ENCODE peak calls at places on chromosomes 7 and 10, in six cellular contexts. One of them, this sample, is unnamed.

GRCh38 chr7:107210400-107210799 is 41.6 kb downstream of the HBP1 start:
- DNase-seq in skeletal muscle cell: no peak
- DNase-seq in GM23338: peak
- DNase-seq in transverse colon: no peak
- DNase-seq in foreskin fibroblast: no peak
- DNase-seq in effector CD4-positive, alpha-beta T cell: no peak
- DNase-seq in this sample: no peak

GRCh38 chr10:122263971-122264370 is 7.1 kb upstream of the BTBD16 start:
- DNase-seq in skeletal muscle cell: peak
- DNase-seq in GM23338: no peak
- DNase-seq in transverse colon: no peak
- DNase-seq in foreskin fibroblast: peak
- DNase-seq in effector CD4-positive, alpha-beta T cell: no peak
- DNase-seq in this sample: peak

GRCh38 chr10:63423489-63423888 is 42.3 kb downstream of the JMJD1C start:
- DNase-seq in skeletal muscle cell: no peak
- DNase-seq in GM23338: no peak
- DNase-seq in transverse colon: no peak
- DNase-seq in foreskin fibroblast: no peak
- DNase-seq in effector CD4-positive, alpha-beta T cell: no peak
- DNase-seq in this sample: no peak

GRCh38 chr10:132001238-132001977 is 19.7 kb upstream of the BNIP3 start:
- DNase-seq in skeletal muscle cell: no peak
- DNase-seq in GM23338: peak
- DNase-seq in transverse colon: no peak
- DNase-seq in foreskin fibroblast: no peak
- DNase-seq in effector CD4-positive, alpha-beta T cell: no peak
- DNase-seq in this sample: no peak

GRCh38 chr7:153886506-153887391 is 165.4 kb upstream of the DPP6 start:
- DNase-seq in skeletal muscle cell: no peak
- DNase-seq in GM23338: no peak
- DNase-seq in transverse colon: no peak
- DNase-seq in foreskin fibroblast: no peak
- DNase-seq in effector CD4-positive, alpha-beta T cell: no peak
- DNase-seq in this sample: no peak

GRCh38 chr10:86585037-86585725 is 63.6 kb upstream of the WAPL start:
- DNase-seq in skeletal muscle cell: no peak
- DNase-seq in GM23338: peak
- DNase-seq in transverse colon: peak
- DNase-seq in foreskin fibroblast: peak
- DNase-seq in effector CD4-positive, alpha-beta T cell: peak
- DNase-seq in this sample: peak

GRCh38 chr7:43108255-43109011 is 4.0 kb upstream of the HECW1 start:
- DNase-seq in skeletal muscle cell: no peak
- DNase-seq in GM23338: peak
- DNase-seq in transverse colon: peak
- DNase-seq in foreskin fibroblast: peak
- DNase-seq in effector CD4-positive, alpha-beta T cell: peak
- DNase-seq in this sample: peak

GRCh38 chr10:78458983-78459638 is 425.4 kb downstream of the RPS24 start:
- DNase-seq in skeletal muscle cell: peak
- DNase-seq in GM23338: no peak
- DNase-seq in transverse colon: no peak
- DNase-seq in foreskin fibroblast: peak
- DNase-seq in effector CD4-positive, alpha-beta T cell: no peak
- DNase-seq in this sample: no peak

GRCh38 chr7:94511763-94512162 is 2.2 kb downstream of the CASD1 start:
- DNase-seq in skeletal muscle cell: no peak
- DNase-seq in GM23338: no peak
- DNase-seq in transverse colon: no peak
- DNase-seq in foreskin fibroblast: no peak
- DNase-seq in effector CD4-positive, alpha-beta T cell: no peak
- DNase-seq in this sample: no peak

GRCh38 chr7:51075681-51076580 is 240.7 kb downstream of the COBL start:
- DNase-seq in skeletal muscle cell: no peak
- DNase-seq in GM23338: no peak
- DNase-seq in transverse colon: no peak
- DNase-seq in foreskin fibroblast: no peak
- DNase-seq in effector CD4-positive, alpha-beta T cell: no peak
- DNase-seq in this sample: no peak

GRCh38 chr7:100752994-100753393 is 19.6 kb downstream of the ZAN start:
- DNase-seq in skeletal muscle cell: no peak
- DNase-seq in GM23338: no peak
- DNase-seq in transverse colon: no peak
- DNase-seq in foreskin fibroblast: no peak
- DNase-seq in effector CD4-positive, alpha-beta T cell: no peak
- DNase-seq in this sample: no peak

GRCh38 chr7:2944729-2945128 is 98.9 kb downstream of the CARD11 start:
- DNase-seq in skeletal muscle cell: no peak
- DNase-seq in GM23338: no peak
- DNase-seq in transverse colon: no peak
- DNase-seq in foreskin fibroblast: no peak
- DNase-seq in effector CD4-positive, alpha-beta T cell: no peak
- DNase-seq in this sample: no peak

GRCh38 chr10:114073787-114074186 is 30.1 kb downstream of the ADRB1 start:
- DNase-seq in skeletal muscle cell: no peak
- DNase-seq in GM23338: no peak
- DNase-seq in transverse colon: no peak
- DNase-seq in foreskin fibroblast: no peak
- DNase-seq in effector CD4-positive, alpha-beta T cell: no peak
- DNase-seq in this sample: no peak

GRCh38 chr10:77829356-77829755 is 97.2 kb downstream of the DLG5 start:
- DNase-seq in skeletal muscle cell: no peak
- DNase-seq in GM23338: no peak
- DNase-seq in transverse colon: no peak
- DNase-seq in foreskin fibroblast: no peak
- DNase-seq in effector CD4-positive, alpha-beta T cell: no peak
- DNase-seq in this sample: no peak

GRCh38 chr10:103822052-103822716 is 33.2 kb downstream of the SH3PXD2A start:
- DNase-seq in skeletal muscle cell: no peak
- DNase-seq in GM23338: no peak
- DNase-seq in transverse colon: no peak
- DNase-seq in foreskin fibroblast: no peak
- DNase-seq in effector CD4-positive, alpha-beta T cell: no peak
- DNase-seq in this sample: no peak

GRCh38 chr10:70233939-70234300 is 691 bp upstream of the PPA1 start:
- DNase-seq in skeletal muscle cell: no peak
- DNase-seq in GM23338: no peak
- DNase-seq in transverse colon: no peak
- DNase-seq in foreskin fibroblast: no peak
- DNase-seq in effector CD4-positive, alpha-beta T cell: no peak
- DNase-seq in this sample: no peak

GRCh38 chr7:32643194-32643593 is 147.9 kb downstream of the AVL9 start:
- DNase-seq in skeletal muscle cell: no peak
- DNase-seq in GM23338: no peak
- DNase-seq in transverse colon: no peak
- DNase-seq in foreskin fibroblast: no peak
- DNase-seq in effector CD4-positive, alpha-beta T cell: no peak
- DNase-seq in this sample: no peak

GRCh38 chr10:3422282-3422681 is 249.7 kb upstream of the PITRM1 start:
- DNase-seq in skeletal muscle cell: no peak
- DNase-seq in GM23338: no peak
- DNase-seq in transverse colon: no peak
- DNase-seq in foreskin fibroblast: no peak
- DNase-seq in effector CD4-positive, alpha-beta T cell: no peak
- DNase-seq in this sample: no peak

GRCh38 chr10:70296406-70296899 is 12.6 kb upstream of the NPFFR1 start:
- DNase-seq in skeletal muscle cell: peak
- DNase-seq in GM23338: no peak
- DNase-seq in transverse colon: peak
- DNase-seq in foreskin fibroblast: peak
- DNase-seq in effector CD4-positive, alpha-beta T cell: no peak
- DNase-seq in this sample: peak

GRCh38 chr7:128270799-128271411 is 29.8 kb downstream of the LEP start:
- DNase-seq in skeletal muscle cell: no peak
- DNase-seq in GM23338: peak
- DNase-seq in transverse colon: no peak
- DNase-seq in foreskin fibroblast: peak
- DNase-seq in effector CD4-positive, alpha-beta T cell: no peak
- DNase-seq in this sample: no peak

GRCh38 chr10:102752266-102752930 is 8.7 kb downstream of the WBP1L start:
- DNase-seq in skeletal muscle cell: no peak
- DNase-seq in GM23338: no peak
- DNase-seq in transverse colon: peak
- DNase-seq in foreskin fibroblast: peak
- DNase-seq in effector CD4-positive, alpha-beta T cell: no peak
- DNase-seq in this sample: no peak

GRCh38 chr7:17152698-17153097 is 145.8 kb upstream of the AHR start:
- DNase-seq in skeletal muscle cell: no peak
- DNase-seq in GM23338: no peak
- DNase-seq in transverse colon: no peak
- DNase-seq in foreskin fibroblast: no peak
- DNase-seq in effector CD4-positive, alpha-beta T cell: no peak
- DNase-seq in this sample: no peak